ENCODE peak calls at places on chromosomes 5 and 9, in seven cellular contexts. L, E, K, R, N, M and T are unnamed samples.

GRCh38 chr5:6461793-6462650 is 13.4 kb downstream of the UBE2QL1 start:
- DNase-seq in M (no peak), L (no peak), N (no peak), R (no peak), K (no peak), E (no peak), T (no peak)

GRCh38 chr5:174723979-174724483 is 351 bp upstream of the MSX2 start:
- DNase-seq in N (no peak), R (no peak), E (no peak), K (no peak), L (no peak), M (no peak), T (no peak)

GRCh38 chr5:179404321-179405053 is 59.2 kb upstream of the ADAMTS2 start:
- DNase-seq in K (no peak), L (no peak), E (no peak), N (no peak), M (no peak), R (no peak), T (no peak)

GRCh38 chr9:93081081-93081529 is 14.9 kb upstream of the CARD19 start:
- DNase-seq in L (no peak), E (no peak), K (peak; percentile 17), M (no peak), N (no peak), R (no peak), T (no peak)

GRCh38 chr5:59622848-59623247 is 270.7 kb downstream of the PDE4D start:
- DNase-seq in E (no peak), M (no peak), L (no peak), K (no peak), R (no peak), N (no peak), T (no peak)

GRCh38 chr9:105354448-105354847 is 93.4 kb upstream of the FSD1L start:
- DNase-seq in M (no peak), N (no peak), K (no peak), R (no peak), L (no peak), E (no peak), T (no peak)

GRCh38 chr9:128124873-128125574 is 2.5 kb downstream of the PTGES2 start:
- DNase-seq in K (peak; percentile 14), M (peak; percentile 64), E (no peak), R (no peak), L (peak; percentile 27), N (no peak), T (no peak)

GRCh38 chr9:33988219-33988890 is 60.3 kb downstream of the UBAP2 start:
- DNase-seq in L (no peak), R (no peak), N (no peak), M (no peak), E (no peak), K (peak; percentile 12), T (no peak)

GRCh38 chr9:115850548-115851304 is 302.9 kb upstream of the PAPPA start:
- DNase-seq in L (no peak), M (no peak), R (no peak), K (peak; percentile 80), E (no peak), N (no peak), T (no peak)

GRCh38 chr9:15641301-15641700 is 88.5 kb downstream of the CCDC171 start:
- DNase-seq in E (no peak), L (no peak), R (no peak), M (no peak), N (no peak), K (no peak), T (no peak)

GRCh38 chr5:72353046-72353445 is 32.9 kb downstream of the PTCD2 start:
- DNase-seq in L (no peak), M (no peak), E (no peak), R (no peak), N (no peak), K (peak; percentile 54), T (no peak)

GRCh38 chr9:133527444-133527920 is 2.7 kb upstream of the MYMK start:
- DNase-seq in E (no peak), N (no peak), R (no peak), M (no peak), K (no peak), L (no peak), T (no peak)

GRCh38 chr9:37961346-37961745 is 57.4 kb upstream of the SLC25A51 start:
- DNase-seq in E (no peak), M (no peak), K (no peak), N (no peak), L (no peak), R (no peak), T (no peak)

GRCh38 chr9:90044263-90044662 is 439.5 kb downstream of the GADD45G start:
- DNase-seq in R (no peak), E (no peak), L (no peak), N (no peak), M (no peak), K (no peak), T (no peak)

GRCh38 chr9:88197781-88198345 is 59.6 kb upstream of the SPATA31C2 start:
- DNase-seq in N (no peak), M (no peak), K (peak; percentile 94), E (no peak), L (no peak), R (no peak), T (no peak)

GRCh38 chr9:94269264-94269663 is 10.2 kb downstream of the ZNF169 start:
- DNase-seq in K (no peak), R (no peak), E (no peak), L (no peak), M (no peak), N (no peak), T (no peak)

GRCh38 chr5:89994266-89994665 is 415.3 kb downstream of the CETN3 start:
- DNase-seq in M (no peak), E (no peak), N (no peak), L (no peak), R (no peak), K (no peak), T (no peak)

GRCh38 chr5:160312960-160313734 is 783 bp upstream of the CCNJL start:
- DNase-seq in E (no peak), R (no peak), N (no peak), L (no peak), K (no peak), M (no peak), T (no peak)

GRCh38 chr5:74767579-74767913 is 497 bp downstream of the NSA2 start:
- DNase-seq in E (no peak), K (peak; percentile 50), M (peak; percentile 59), N (no peak), L (no peak), R (no peak), T (peak; percentile 3)

GRCh38 chr9:7216004-7216821 is 458.4 kb downstream of the KDM4C start:
- DNase-seq in N (no peak), M (no peak), E (no peak), K (peak; percentile 10), L (no peak), R (no peak), T (no peak)

GRCh38 chr5:73692166-73692640 is 66.2 kb downstream of the ARHGEF28 start:
- DNase-seq in L (no peak), M (no peak), N (no peak), K (peak; percentile 91), R (no peak), E (no peak), T (no peak)

GRCh38 chr9:104810421-104811339 is 46.8 kb downstream of the NIPSNAP3B start:
- DNase-seq in N (no peak), K (peak; percentile 71), R (no peak), L (no peak), M (no peak), E (no peak), T (no peak)

GRCh38 chr5:72178910-72179815 is 71.9 kb downstream of the MAP1B start:
- DNase-seq in E (no peak), R (no peak), K (peak; percentile 90), L (no peak), M (no peak), N (no peak), T (peak; percentile 40)

GRCh38 chr9:136683755-136684154 is 3.5 kb downstream of the AGPAT2 start:
- DNase-seq in E (no peak), L (no peak), M (no peak), R (no peak), K (no peak), N (no peak), T (no peak)

GRCh38 chr5:54620583-54620933 is 103.0 kb downstream of the SNX18 start:
- DNase-seq in L (no peak), K (no peak), N (no peak), M (no peak), E (no peak), R (no peak), T (no peak)

GRCh38 chr9:110578896-110579752 is at the start of gene SVEP1:
- DNase-seq in E (no peak), L (no peak), N (no peak), R (no peak), K (peak; percentile 72), M (no peak), T (no peak)

GRCh38 chr9:98207606-98208005 is 15.2 kb upstream of the CORO2A start:
- DNase-seq in E (no peak), L (no peak), M (no peak), R (no peak), K (no peak), N (no peak), T (no peak)

GRCh38 chr5:109837226-109837861 is 147.6 kb downstream of the MAN2A1 start:
- DNase-seq in M (no peak), R (no peak), N (no peak), E (no peak), K (no peak), L (no peak), T (no peak)

GRCh38 chr5:89735108-89735507 is 674.4 kb downstream of the CETN3 start:
- DNase-seq in E (no peak), R (no peak), L (no peak), K (peak; percentile 16), N (no peak), M (no peak), T (no peak)

GRCh38 chr5:139061274-139061673 is 136.9 kb downstream of the SIL1 start:
- DNase-seq in M (no peak), E (no peak), R (no peak), N (no peak), K (peak; percentile 77), L (no peak), T (peak; percentile 5)

GRCh38 chr9:12698986-12699385 is 5.8 kb downstream of the TYRP1 start:
- DNase-seq in L (no peak), M (no peak), N (no peak), R (no peak), E (no peak), K (no peak), T (no peak)

GRCh38 chr5:91794856-91795548 is 411.9 kb upstream of the ARRDC3 start:
- DNase-seq in R (no peak), M (no peak), N (no peak), E (no peak), K (no peak), L (no peak), T (no peak)

GRCh38 chr9:96071245-96072124 is 196.0 kb downstream of the ERCC6L2 start:
- DNase-seq in L (no peak), R (no peak), E (no peak), N (no peak), K (peak; percentile 4), M (peak; percentile 16), T (no peak)